ENCODE peak calls at places on chromosomes 11 and 22, in five cellular contexts. One of them, this sample, is unnamed. For H3K27me3, the result is how much of the 10 kb centered on the place peaks cover.

GRCh38 chr11:61697093-61697492 is 16.9 kb downstream of the DAGLA start:
- DNase-seq in uterus: no peak
- DNase-seq in kidney epithelial cell: peak
- DNase-seq in heart left ventricle: no peak
- DNase-seq in tibial nerve: no peak
- DNase-seq in this sample: no peak

GRCh38 chr22:24090581-24090980 is 79.5 kb downstream of the CABIN1 start:
- DNase-seq in uterus: no peak
- DNase-seq in kidney epithelial cell: no peak
- DNase-seq in heart left ventricle: no peak
- DNase-seq in tibial nerve: no peak
- DNase-seq in this sample: no peak

GRCh38 chr22:31730344-31730711 is 19.6 kb downstream of the PRR14L start:
- DNase-seq in uterus: no peak
- DNase-seq in kidney epithelial cell: no peak
- DNase-seq in heart left ventricle: no peak
- DNase-seq in tibial nerve: no peak
- DNase-seq in this sample: no peak

GRCh38 chr11:106695506-106695905 is 322.8 kb downstream of the GUCY1A2 start:
- DNase-seq in uterus: peak
- DNase-seq in kidney epithelial cell: peak
- DNase-seq in heart left ventricle: no peak
- DNase-seq in tibial nerve: no peak
- DNase-seq in this sample: no peak

GRCh38 chr22:40345801-40346177 is 511 bp upstream of the ADSL start:
- DNase-seq in uterus: no peak
- DNase-seq in kidney epithelial cell: no peak
- DNase-seq in heart left ventricle: no peak
- DNase-seq in tibial nerve: no peak
- DNase-seq in this sample: peak

GRCh38 chr11:36238881-36239280 is 50.3 kb downstream of the COMMD9 start:
- DNase-seq in uterus: no peak
- DNase-seq in kidney epithelial cell: no peak
- DNase-seq in heart left ventricle: no peak
- DNase-seq in tibial nerve: no peak
- DNase-seq in this sample: no peak

GRCh38 chr11:83157755-83158473 is 983 bp downstream of the PCF11 start:
- DNase-seq in uterus: peak
- DNase-seq in kidney epithelial cell: no peak
- DNase-seq in heart left ventricle: peak
- DNase-seq in tibial nerve: peak
- DNase-seq in this sample: peak

GRCh38 chr11:41039592-41039991 is 419.9 kb downstream of the LRRC4C start:
- DNase-seq in uterus: no peak
- DNase-seq in kidney epithelial cell: no peak
- DNase-seq in heart left ventricle: no peak
- DNase-seq in tibial nerve: no peak
- DNase-seq in this sample: no peak

GRCh38 chr11:66886671-66887221 is 29.9 kb downstream of the LRFN4 start:
- DNase-seq in uterus: no peak
- DNase-seq in kidney epithelial cell: no peak
- DNase-seq in heart left ventricle: peak
- DNase-seq in tibial nerve: no peak
- DNase-seq in this sample: no peak

GRCh38 chr11:117668291-117668690 is 128.7 kb downstream of the DSCAML1 start:
- DNase-seq in uterus: no peak
- DNase-seq in kidney epithelial cell: no peak
- DNase-seq in heart left ventricle: no peak
- DNase-seq in tibial nerve: no peak
- DNase-seq in this sample: no peak
- H3K27me3 ChIP-seq in uterus: under half
- H3K27me3 ChIP-seq in kidney epithelial cell: under half
- H3K27me3 ChIP-seq in heart left ventricle: under half
- H3K27me3 ChIP-seq in tibial nerve: under half
- H3K27me3 ChIP-seq in this sample: under half

GRCh38 chr22:38981659-38982007 is 514 bp upstream of the APOBEC3B start:
- DNase-seq in uterus: no peak
- DNase-seq in kidney epithelial cell: no peak
- DNase-seq in heart left ventricle: no peak
- DNase-seq in tibial nerve: no peak
- DNase-seq in this sample: no peak
- H3K4me3 ChIP-seq in uterus: no peak
- H3K4me3 ChIP-seq in kidney epithelial cell: no peak
- H3K4me3 ChIP-seq in heart left ventricle: peak
- H3K4me3 ChIP-seq in tibial nerve: no peak
- H3K4me3 ChIP-seq in this sample: no peak

GRCh38 chr11:128688896-128689546 is 4.9 kb upstream of the FLI1 start:
- DNase-seq in uterus: no peak
- DNase-seq in kidney epithelial cell: no peak
- DNase-seq in heart left ventricle: no peak
- DNase-seq in tibial nerve: no peak
- DNase-seq in this sample: no peak

GRCh38 chr11:128689946-128690745 is 3.7 kb upstream of the FLI1 start:
- DNase-seq in uterus: no peak
- DNase-seq in kidney epithelial cell: no peak
- DNase-seq in heart left ventricle: peak
- DNase-seq in tibial nerve: no peak
- DNase-seq in this sample: no peak

GRCh38 chr11:128689586-128689945 is 4.3 kb upstream of the FLI1 start:
- DNase-seq in uterus: no peak
- DNase-seq in kidney epithelial cell: no peak
- DNase-seq in heart left ventricle: no peak
- DNase-seq in tibial nerve: no peak
- DNase-seq in this sample: no peak

GRCh38 chr11:128691802-128692749 is 1.8 kb upstream of the FLI1 start:
- DNase-seq in uterus: no peak
- DNase-seq in kidney epithelial cell: no peak
- DNase-seq in heart left ventricle: no peak
- DNase-seq in tibial nerve: no peak
- DNase-seq in this sample: no peak

GRCh38 chr11:128690746-128691091 is 3.2 kb upstream of the FLI1 start:
- DNase-seq in uterus: no peak
- DNase-seq in kidney epithelial cell: no peak
- DNase-seq in heart left ventricle: peak
- DNase-seq in tibial nerve: no peak
- DNase-seq in this sample: no peak
- H3K27me3 ChIP-seq in uterus: under half
- H3K27me3 ChIP-seq in kidney epithelial cell: half or more
- H3K27me3 ChIP-seq in heart left ventricle: under half
- H3K27me3 ChIP-seq in tibial nerve: half or more
- H3K27me3 ChIP-seq in this sample: half or more

GRCh38 chr11:65104628-65105027 is 7.0 kb upstream of the TM7SF2 start:
- DNase-seq in uterus: no peak
- DNase-seq in kidney epithelial cell: no peak
- DNase-seq in heart left ventricle: no peak
- DNase-seq in tibial nerve: no peak
- DNase-seq in this sample: no peak
- H3K4me3 ChIP-seq in uterus: no peak
- H3K4me3 ChIP-seq in kidney epithelial cell: no peak
- H3K4me3 ChIP-seq in heart left ventricle: no peak
- H3K4me3 ChIP-seq in tibial nerve: no peak
- H3K4me3 ChIP-seq in this sample: no peak

GRCh38 chr11:31806186-31806943 is 4.8 kb downstream of the PAX6 start:
- DNase-seq in uterus: no peak
- DNase-seq in kidney epithelial cell: no peak
- DNase-seq in heart left ventricle: no peak
- DNase-seq in tibial nerve: peak
- DNase-seq in this sample: no peak
- H3K27me3 ChIP-seq in uterus: half or more
- H3K27me3 ChIP-seq in kidney epithelial cell: half or more
- H3K27me3 ChIP-seq in heart left ventricle: half or more
- H3K27me3 ChIP-seq in tibial nerve: half or more
- H3K27me3 ChIP-seq in this sample: half or more

DNA sequence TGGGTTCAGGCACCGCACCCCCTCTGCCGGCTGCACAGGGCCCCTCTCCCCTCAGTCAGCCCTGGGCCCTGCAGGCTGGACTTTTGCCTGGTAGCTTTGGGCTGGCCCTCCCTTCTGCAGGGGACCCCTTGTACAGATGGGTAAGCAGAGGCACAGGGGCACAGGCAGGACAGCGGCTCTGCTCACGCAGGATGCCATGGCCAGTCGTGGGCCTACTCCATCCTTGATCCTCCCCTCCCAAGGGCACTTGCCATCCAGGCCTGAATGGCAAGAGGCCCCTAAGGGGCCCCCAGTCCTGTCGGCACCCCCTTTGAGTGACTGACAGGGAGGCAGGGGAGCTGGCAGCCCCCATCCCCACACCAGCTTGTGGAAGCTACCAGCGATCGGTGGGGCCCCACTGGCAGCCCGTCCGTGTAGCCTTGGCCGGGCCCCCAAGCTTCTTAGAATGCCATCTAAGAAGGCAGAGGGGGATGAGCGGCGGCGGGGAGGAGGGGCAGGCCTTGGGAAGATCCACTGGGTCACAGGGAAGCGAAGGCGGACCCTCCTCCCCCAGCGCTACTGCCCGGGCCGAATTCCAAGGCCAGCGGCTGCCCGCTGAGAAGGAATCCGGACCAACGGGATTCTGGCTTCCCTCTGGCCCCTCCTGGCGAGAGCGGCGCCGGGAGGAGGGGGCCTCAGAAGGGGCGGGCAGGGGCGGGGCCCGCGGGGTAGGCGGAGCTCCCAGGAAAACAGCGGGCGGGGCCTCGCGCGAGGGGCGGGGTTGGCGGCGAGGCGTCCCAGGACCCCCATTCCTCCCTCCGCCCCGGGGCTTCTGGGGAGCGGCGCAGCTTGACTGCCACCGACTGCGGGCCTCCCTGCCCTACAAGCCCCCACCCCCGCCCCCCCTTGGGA is 6.8 kb upstream of the CHKA start:
- DNase-seq in uterus: peak
- DNase-seq in kidney epithelial cell: no peak
- DNase-seq in heart left ventricle: peak
- DNase-seq in tibial nerve: no peak
- DNase-seq in this sample: peak
- H3K4me3 ChIP-seq in uterus: peak
- H3K4me3 ChIP-seq in kidney epithelial cell: peak
- H3K4me3 ChIP-seq in heart left ventricle: peak
- H3K4me3 ChIP-seq in tibial nerve: peak
- H3K4me3 ChIP-seq in this sample: peak

DNA sequence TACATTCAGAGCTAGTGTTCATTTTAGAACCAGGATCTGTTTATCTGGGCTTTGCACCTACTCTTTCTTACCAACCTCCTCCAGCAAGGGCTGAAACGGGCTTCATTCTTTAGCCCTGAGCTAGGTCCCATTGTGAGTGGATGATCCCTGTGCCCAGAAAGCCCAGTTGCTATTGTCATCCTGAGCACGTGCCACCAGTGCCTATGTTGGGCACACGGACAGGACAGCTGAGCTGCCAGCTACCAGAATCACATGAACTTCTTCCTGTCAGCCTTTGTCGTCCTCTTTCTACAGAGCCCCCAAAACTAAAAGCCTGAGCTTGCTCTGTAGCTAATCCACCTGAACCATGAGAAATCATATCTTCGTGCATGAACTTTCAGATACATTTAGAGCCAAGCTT is 74.4 kb upstream of the NTM start:
- DNase-seq in uterus: no peak
- DNase-seq in kidney epithelial cell: no peak
- DNase-seq in heart left ventricle: no peak
- DNase-seq in tibial nerve: no peak
- DNase-seq in this sample: no peak
- H3K27me3 ChIP-seq in uterus: under half
- H3K27me3 ChIP-seq in kidney epithelial cell: under half
- H3K27me3 ChIP-seq in heart left ventricle: under half
- H3K27me3 ChIP-seq in tibial nerve: under half
- H3K27me3 ChIP-seq in this sample: under half

GRCh38 chr11:64744544-64745218 is 739 bp upstream of the RASGRP2 start:
- DNase-seq in uterus: peak
- DNase-seq in kidney epithelial cell: no peak
- DNase-seq in heart left ventricle: no peak
- DNase-seq in tibial nerve: no peak
- DNase-seq in this sample: no peak
- H3K4me3 ChIP-seq in uterus: peak
- H3K4me3 ChIP-seq in kidney epithelial cell: no peak
- H3K4me3 ChIP-seq in heart left ventricle: peak
- H3K4me3 ChIP-seq in tibial nerve: peak
- H3K4me3 ChIP-seq in this sample: peak

DNA sequence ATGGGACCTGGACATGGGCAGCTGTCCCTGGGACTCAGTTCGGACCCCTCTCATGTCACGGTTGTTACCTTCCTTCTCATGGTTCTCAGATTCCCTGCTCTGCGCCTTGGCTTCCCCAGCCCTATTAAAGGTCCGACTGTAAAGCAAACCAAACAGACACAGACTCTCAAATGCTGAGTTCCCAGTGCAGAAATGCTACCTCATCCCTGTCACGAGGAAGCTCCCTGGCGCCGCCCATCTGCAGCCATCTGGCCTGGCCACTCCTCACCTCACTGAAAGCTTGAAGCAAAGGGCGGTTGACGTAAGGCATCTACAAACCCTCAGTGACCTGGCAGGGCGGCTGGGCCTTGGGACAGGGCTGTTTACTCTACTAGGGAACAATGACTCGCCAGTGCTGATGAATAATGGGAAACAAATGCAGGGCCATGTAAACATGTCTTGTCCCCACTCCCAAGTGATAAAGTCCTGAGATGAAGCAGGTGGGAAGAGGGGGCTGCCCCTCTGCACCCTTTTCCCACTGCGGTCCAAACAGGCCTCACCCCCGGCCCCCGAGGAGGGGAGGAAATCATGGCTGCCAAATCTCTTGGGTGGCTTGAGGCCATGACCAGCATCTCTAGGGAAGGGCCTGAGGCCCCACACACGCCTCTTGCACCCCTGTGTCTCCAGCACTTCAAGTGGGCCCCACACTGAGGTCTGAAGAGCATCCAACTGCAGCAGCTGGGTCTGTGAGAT is 49.3 kb downstream of the SCUBE1 start:
- DNase-seq in uterus: peak
- DNase-seq in kidney epithelial cell: no peak
- DNase-seq in heart left ventricle: peak
- DNase-seq in tibial nerve: peak
- DNase-seq in this sample: peak
- H3K27me3 ChIP-seq in uterus: under half
- H3K27me3 ChIP-seq in kidney epithelial cell: under half
- H3K27me3 ChIP-seq in heart left ventricle: under half
- H3K27me3 ChIP-seq in tibial nerve: under half
- H3K27me3 ChIP-seq in this sample: under half

This sample was measured in transverse colon.